ENCODE peak calls at places on chromosome 3, in nine cellular contexts. A is astrocyte, F is HCT116, U is colonic mucosa, Z is K562, X is adipocyte, I is mesenchymal stem cell, S is neural progenitor cell, O is endodermal cell. Q is an unnamed sample. For H3K4me1, the result is how much of the 10 kb centered on the place peaks cover.

GRCh38 chr3:108222813-108223307 is 636 bp upstream of the IFT57 start:
- DNase-seq in S (peak), O (no peak), Z (peak), X (peak), A (no peak), U (no peak), F (no peak), I (no peak), Q (peak)

GRCh38 chr3:64686446-64686908 is 1.3 kb downstream of the ADAMTS9 start:
- DNase-seq in U (peak), F (no peak), X (no peak), A (peak), O (no peak), Z (peak), I (peak), S (peak), Q (peak)

GRCh38 chr3:190697901-190698300 is 164.6 kb downstream of the GMNC start:
- DNase-seq in U (no peak), F (no peak), X (peak), O (no peak), Z (no peak), I (peak), A (peak), S (no peak), Q (peak)

GRCh38 chr3:1164101-1164500 is 71.3 kb downstream of the CNTN6 start:
- DNase-seq in U (no peak), S (no peak), A (no peak), I (no peak), Z (no peak), O (no peak), F (no peak), X (no peak), Q (no peak)

GRCh38 chr3:97950360-97950759 is 21.9 kb downstream of the RIOX2 start:
- DNase-seq in Z (no peak), O (no peak), U (no peak), F (no peak), A (no peak), I (no peak), X (no peak), S (no peak), Q (no peak)

GRCh38 chr3:131174752-131175151 is 148.1 kb downstream of the NEK11 start:
- DNase-seq in U (no peak), S (no peak), O (no peak), A (peak), F (no peak), X (no peak), Z (no peak), I (peak), Q (peak)

GRCh38 chr3:14991148-14991742 is 43.9 kb downstream of the NR2C2 start:
- DNase-seq in I (peak), A (no peak), U (no peak), S (peak), O (no peak), X (peak), F (no peak), Z (no peak), Q (no peak)

GRCh38 chr3:159669024-159669476 is 319.6 kb upstream of the IL12A start:
- DNase-seq in I (peak), F (no peak), U (no peak), Z (no peak), X (peak), A (peak), S (no peak), O (no peak), Q (peak)

GRCh38 chr3:50562866-50563265 is 4.7 kb downstream of the C3orf18 start:
- DNase-seq in Z (no peak), O (no peak), U (no peak), A (peak), S (no peak), X (peak), I (no peak), F (no peak), Q (peak)

GRCh38 chr3:10348404-10348721 is 27.5 kb upstream of the SEC13 start:
- DNase-seq in U (no peak), O (no peak), X (no peak), S (no peak), A (no peak), I (no peak), Z (no peak), F (no peak), Q (no peak)

GRCh38 chr3:44960387-44961026 is 15.5 kb downstream of the ZDHHC3 start:
- DNase-seq in Z (no peak), F (no peak), U (no peak), S (no peak), I (no peak), X (no peak), A (no peak), O (no peak), Q (peak)

GRCh38 chr3:185789891-185790830 is 34.7 kb downstream of the IGF2BP2 start:
- DNase-seq in Z (no peak), F (no peak), I (no peak), O (peak), X (no peak), S (no peak), U (no peak), A (no peak), Q (peak)
- H3K9ac ChIP-seq in Z (no peak), F (peak), I (no peak), O (no peak), X (no peak), S (no peak), U (no peak), A (no peak), Q (no peak)

GRCh38 chr3:152300029-152300764 is 31.5 kb downstream of the MBNL1 start:
- DNase-seq in Z (no peak), U (no peak), S (no peak), X (no peak), O (no peak), F (no peak), A (no peak), I (no peak), Q (peak)
- H3K4me3 ChIP-seq in Z (no peak), U (no peak), S (no peak), X (peak), O (no peak), F (no peak), A (no peak), I (no peak), Q (peak)

GRCh38 chr3:53168175-53168923 is 7.3 kb downstream of the PRKCD start:
- DNase-seq in F (no peak), U (no peak), X (no peak), A (no peak), S (peak), I (no peak), Z (no peak), O (no peak), Q (no peak)

GRCh38 chr3:53167418-53168174 is 6.6 kb downstream of the PRKCD start:
- DNase-seq in O (no peak), S (peak), I (no peak), F (no peak), A (no peak), Z (no peak), U (no peak), X (no peak), Q (no peak)

GRCh38 chr3:53164911-53165310 is 3.9 kb downstream of the PRKCD start:
- DNase-seq in A (no peak), X (no peak), F (no peak), S (no peak), I (no peak), Z (no peak), U (no peak), O (peak), Q (no peak)

GRCh38 chr3:53166206-53166605 is 5.2 kb downstream of the PRKCD start:
- DNase-seq in O (no peak), F (no peak), X (no peak), S (no peak), Z (no peak), A (no peak), I (no peak), U (no peak), Q (no peak)

GRCh38 chr3:53166781-53167291 is 5.8 kb downstream of the PRKCD start:
- DNase-seq in A (peak), F (no peak), I (peak), U (no peak), O (no peak), Z (peak), S (no peak), X (peak), Q (peak)
- H3K4me1 ChIP-seq in A (under half), F (under half), I (under half), U (under half), O (under half), Z (under half), S (under half), X (under half), Q (under half)

GRCh38 chr3:48847586-48848423 is at the start of gene PRKAR2A:
- DNase-seq in U (peak), Z (peak), A (peak), S (peak), X (peak), O (peak), F (peak), I (peak), Q (peak)

GRCh38 chr3:48851407-48851806 is 3.7 kb upstream of the PRKAR2A start:
- DNase-seq in S (peak), U (no peak), O (peak), X (peak), F (no peak), I (peak), Z (peak), A (peak), Q (peak)

GRCh38 chr3:48845170-48845569 is 2.5 kb downstream of the PRKAR2A start:
- DNase-seq in A (peak), U (no peak), O (no peak), Z (peak), I (peak), X (peak), S (no peak), F (no peak), Q (peak)

GRCh38 chr3:48848816-48849515 is 1.3 kb upstream of the PRKAR2A start:
- DNase-seq in A (no peak), Z (no peak), U (no peak), O (no peak), F (no peak), X (no peak), S (no peak), I (no peak), Q (no peak)

GRCh38 chr3:48847053-48847585 is 555 bp downstream of the PRKAR2A start:
- DNase-seq in F (peak), I (peak), A (peak), U (peak), S (peak), Z (peak), X (peak), O (peak), Q (peak)
- H3K9ac ChIP-seq in F (peak), I (peak), A (peak), U (peak), S (peak), Z (peak), X (peak), O (peak), Q (peak)

GRCh38 chr3:35665390-35666055 is 26.2 kb downstream of the ARPP21 start:
- DNase-seq in A (peak), O (no peak), I (no peak), U (no peak), F (no peak), S (no peak), X (no peak), Z (no peak), Q (no peak)

GRCh38 chr3:35663471-35663870 is 24.1 kb downstream of the ARPP21 start:
- DNase-seq in S (no peak), U (no peak), A (no peak), I (no peak), X (no peak), F (no peak), O (no peak), Z (no peak), Q (no peak)

GRCh38 chr3:35666893-35667292 is 27.6 kb downstream of the ARPP21 start:
- DNase-seq in I (no peak), F (no peak), S (no peak), X (no peak), A (no peak), O (no peak), U (no peak), Z (no peak), Q (no peak)

GRCh38 chr3:35659808-35660207 is 20.5 kb downstream of the ARPP21 start:
- DNase-seq in A (no peak), S (peak), O (peak), I (no peak), U (peak), Z (no peak), X (no peak), F (no peak), Q (no peak)

GRCh38 chr3:35664460-35664919 is 25.2 kb downstream of the ARPP21 start:
- DNase-seq in O (peak), F (no peak), I (no peak), X (peak), U (no peak), S (peak), A (peak), Z (no peak), Q (peak)
- H3K4me3 ChIP-seq in O (no peak), F (no peak), I (no peak), X (no peak), U (no peak), S (no peak), A (peak), Z (no peak), Q (no peak)

GRCh38 chr3:157086053-157086761 is 73.7 kb downstream of the CCNL1 start:
- DNase-seq in Z (no peak), I (no peak), A (no peak), O (no peak), F (no peak), U (no peak), X (no peak), S (no peak), Q (no peak)

GRCh38 chr3:157082305-157082981 is 77.5 kb downstream of the CCNL1 start:
- DNase-seq in U (no peak), A (peak), I (peak), F (peak), O (no peak), X (peak), Z (no peak), S (no peak), Q (peak)

GRCh38 chr3:157081681-157082210 is 78.2 kb downstream of the CCNL1 start:
- DNase-seq in O (peak), Z (peak), F (peak), A (peak), U (peak), I (peak), S (peak), X (peak), Q (peak)

GRCh38 chr3:157086775-157087174 is 73.2 kb downstream of the CCNL1 start:
- DNase-seq in X (no peak), U (no peak), A (no peak), F (no peak), O (no peak), S (no peak), I (no peak), Z (no peak), Q (no peak)

GRCh38 chr3:157083824-157084223 is 76.1 kb downstream of the CCNL1 start:
- DNase-seq in A (no peak), F (no peak), U (no peak), X (no peak), I (no peak), Z (no peak), O (no peak), S (no peak), Q (no peak)
- H3K4me1 ChIP-seq in A (under half), F (half or more), U (under half), X (under half), I (under half), Z (under half), O (under half), S (under half), Q (under half)